ENCODE peak calls at places on chromosomes 6 and 20, in four cellular contexts. One of them, this sample, is unnamed.
A peak's percentile ranks its signal among the peaks of the same experiment; 100 is the strongest.

GRCh38 chr6:4948781-4949450 is 54.9 kb downstream of the RPP40 start:
- DNase-seq in HCT116: no peak
- DNase-seq in GM18507: no peak
- DNase-seq in ascending aorta: no peak
- DNase-seq in this sample: no peak

GRCh38 chr6:45626087-45626891 is 248.6 kb upstream of the SUPT3H start:
- DNase-seq in HCT116: no peak
- DNase-seq in GM18507: no peak
- DNase-seq in ascending aorta: no peak
- DNase-seq in this sample: no peak

GRCh38 chr20:32241807-32242206 is 34.1 kb downstream of the POFUT1 start:
- DNase-seq in HCT116: no peak
- DNase-seq in GM18507: no peak
- DNase-seq in ascending aorta: no peak
- DNase-seq in this sample: no peak

GRCh38 chr6:132130530-132131298 is 179.5 kb upstream of the CCN2 start:
- DNase-seq in HCT116: no peak
- DNase-seq in GM18507: no peak
- DNase-seq in ascending aorta: peak; percentile 33
- DNase-seq in this sample: no peak

GRCh38 chr6:118780728-118781127 is 113.2 kb upstream of the ASF1A start:
- DNase-seq in HCT116: no peak
- DNase-seq in GM18507: no peak
- DNase-seq in ascending aorta: no peak
- DNase-seq in this sample: no peak

GRCh38 chr6:157434349-157435016 is 53.5 kb downstream of the ZDHHC14 start:
- DNase-seq in HCT116: no peak
- DNase-seq in GM18507: no peak
- DNase-seq in ascending aorta: no peak
- DNase-seq in this sample: no peak

GRCh38 chr6:108872001-108872974 is 24.1 kb downstream of the ARMC2 start:
- DNase-seq in HCT116: no peak
- DNase-seq in GM18507: no peak
- DNase-seq in ascending aorta: no peak
- DNase-seq in this sample: no peak

GRCh38 chr6:128519132-128519930 is 1.1 kb downstream of the PTPRK start:
- DNase-seq in HCT116: no peak
- DNase-seq in GM18507: no peak
- DNase-seq in ascending aorta: no peak
- DNase-seq in this sample: no peak

GRCh38 chr6:136788069-136788902 is 4.0 kb downstream of the MAP3K5 start:
- DNase-seq in HCT116: no peak
- DNase-seq in GM18507: no peak
- DNase-seq in ascending aorta: no peak
- DNase-seq in this sample: no peak

GRCh38 chr6:64280569-64280968 is 645.0 kb downstream of the PHF3 start:
- DNase-seq in HCT116: no peak
- DNase-seq in GM18507: no peak
- DNase-seq in ascending aorta: no peak
- DNase-seq in this sample: no peak

GRCh38 chr6:40410792-40411191 is 176.4 kb downstream of the LRFN2 start:
- DNase-seq in HCT116: no peak
- DNase-seq in GM18507: no peak
- DNase-seq in ascending aorta: no peak
- DNase-seq in this sample: no peak

GRCh38 chr20:58556961-58557360 is 41.8 kb upstream of the APCDD1L start:
- DNase-seq in HCT116: no peak
- DNase-seq in GM18507: no peak
- DNase-seq in ascending aorta: no peak
- DNase-seq in this sample: no peak

GRCh38 chr6:84554706-84555105 is 209.7 kb downstream of the TBX18 start:
- DNase-seq in HCT116: no peak
- DNase-seq in GM18507: no peak
- DNase-seq in ascending aorta: no peak
- DNase-seq in this sample: no peak

GRCh38 chr6:36516991-36517390 is 30.3 kb downstream of the STK38 start:
- DNase-seq in HCT116: no peak
- DNase-seq in GM18507: no peak
- DNase-seq in ascending aorta: no peak
- DNase-seq in this sample: no peak

GRCh38 chr6:167119680-167120556 is 3.0 kb upstream of the CCR6 start:
- DNase-seq in HCT116: no peak
- DNase-seq in GM18507: no peak
- DNase-seq in ascending aorta: no peak
- DNase-seq in this sample: no peak

GRCh38 chr6:99613398-99613704 is 6.7 kb downstream of the PRDM13 start:
- DNase-seq in HCT116: no peak
- DNase-seq in GM18507: no peak
- DNase-seq in ascending aorta: no peak
- DNase-seq in this sample: no peak